ENCODE peak calls at places on chromosomes 5 and 9, in eight cellular contexts. E is tibial artery; W is mammary epithelial cell; G is cardiac fibroblast; U is endodermal cell; P is CD8-positive, alpha-beta T cell; S is lower leg skin; H is ovary. R is an unnamed sample.

GRCh38 chr5:115209279-115209678 is 39.6 kb upstream of the TRIM36 start:
- DNase-seq in E (peak; percentile 35), W (no peak), G (peak; percentile 76), U (no peak), P (peak; percentile 1), S (no peak), H (no peak), R (no peak)

GRCh38 chr5:150774145-150774544 is 4.4 kb upstream of the SMIM3 start:
- DNase-seq in E (no peak), W (peak; percentile 91), G (peak; percentile 76), U (no peak), P (no peak), S (no peak), H (no peak), R (no peak)

GRCh38 chr9:3337515-3337914 is 188.3 kb downstream of the RFX3 start:
- DNase-seq in E (no peak), W (peak; percentile 75), G (peak; percentile 87), U (no peak), P (no peak), S (no peak), H (no peak), R (peak; percentile 45)

GRCh38 chr5:155850411-155850810 is 476.6 kb upstream of the SGCD start:
- DNase-seq in E (no peak), W (no peak), G (no peak), U (no peak), P (no peak), S (no peak), H (no peak), R (no peak)

GRCh38 chr9:127897194-127897692 is 2.2 kb downstream of the ST6GALNAC6 start:
- DNase-seq in E (peak; percentile 89), W (no peak), G (peak; percentile 95), U (peak; percentile 98), P (no peak), S (peak; percentile 95), H (peak; percentile 95), R (peak; percentile 87)

GRCh38 chr5:94025788-94026473 is 284.5 kb upstream of the POU5F2 start:
- DNase-seq in E (no peak), W (no peak), G (no peak), U (peak; percentile 64), P (no peak), S (no peak), H (no peak), R (no peak)

GRCh38 chr5:181181650-181182565 is 23.1 kb downstream of the TRIM7 start:
- DNase-seq in E (peak; percentile 58), W (peak; percentile 56), G (peak; percentile 84), U (peak; percentile 90), P (no peak), S (no peak), H (no peak), R (no peak)

GRCh38 chr5:159990506-159990905 is 18.4 kb upstream of the TTC1 start:
- DNase-seq in E (no peak), W (no peak), G (peak; percentile 24), U (no peak), P (no peak), S (no peak), H (no peak), R (no peak)

GRCh38 chr5:130278136-130278535 is 373.9 kb downstream of the CHSY3 start:
- DNase-seq in E (no peak), W (no peak), G (no peak), U (peak; percentile 61), P (no peak), S (no peak), H (no peak), R (no peak)

GRCh38 chr5:77210091-77211012 is at the start of gene PDE8B:
- DNase-seq in E (no peak), W (no peak), G (no peak), U (peak; percentile 73), P (no peak), S (no peak), H (no peak), R (no peak)

DNA sequence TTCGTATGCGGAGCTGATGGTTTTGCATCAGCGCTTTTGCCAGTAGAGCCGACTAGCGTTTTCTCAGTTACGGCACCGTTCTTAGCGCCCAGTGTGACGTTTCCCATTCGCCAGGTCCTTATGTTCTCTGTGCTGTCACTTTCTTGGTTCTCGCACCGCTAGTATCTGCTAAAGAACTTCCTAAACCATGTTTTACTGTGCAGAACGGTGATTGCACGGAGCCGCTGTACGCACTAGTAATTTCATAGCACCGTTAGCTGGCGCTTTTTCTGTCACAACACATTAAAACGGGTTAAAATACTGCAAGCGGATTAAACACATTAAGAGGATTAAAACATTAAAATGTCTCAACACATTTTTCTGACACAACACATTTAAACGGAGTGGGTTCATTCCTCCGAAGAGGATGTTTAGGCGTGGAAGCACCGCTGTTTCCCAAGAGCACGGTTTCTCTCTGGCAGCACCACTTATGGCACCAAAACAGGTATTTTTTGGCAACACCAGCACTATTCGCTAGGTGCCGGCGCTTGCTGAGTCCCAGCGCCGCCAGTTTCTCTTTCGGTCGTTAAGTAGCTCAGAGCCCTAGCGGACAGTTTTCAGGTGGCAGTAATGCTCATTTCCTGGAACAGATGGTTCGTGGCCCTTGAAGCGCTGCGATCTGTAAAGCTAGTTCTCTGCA is 20.4 kb downstream of the ANXA2R start:
- DNase-seq in E (no peak), W (no peak), G (peak; percentile 85), U (peak; percentile 90), P (peak; percentile 69), S (peak; percentile 93), H (peak; percentile 46), R (no peak)
- TF ChIP-seq CTCF in E (peak; percentile 31), W (no peak), G (peak; percentile 36), U (peak; percentile 78), P (peak; percentile 71), S (no peak), H (peak; percentile 39), R (no peak)

DNA sequence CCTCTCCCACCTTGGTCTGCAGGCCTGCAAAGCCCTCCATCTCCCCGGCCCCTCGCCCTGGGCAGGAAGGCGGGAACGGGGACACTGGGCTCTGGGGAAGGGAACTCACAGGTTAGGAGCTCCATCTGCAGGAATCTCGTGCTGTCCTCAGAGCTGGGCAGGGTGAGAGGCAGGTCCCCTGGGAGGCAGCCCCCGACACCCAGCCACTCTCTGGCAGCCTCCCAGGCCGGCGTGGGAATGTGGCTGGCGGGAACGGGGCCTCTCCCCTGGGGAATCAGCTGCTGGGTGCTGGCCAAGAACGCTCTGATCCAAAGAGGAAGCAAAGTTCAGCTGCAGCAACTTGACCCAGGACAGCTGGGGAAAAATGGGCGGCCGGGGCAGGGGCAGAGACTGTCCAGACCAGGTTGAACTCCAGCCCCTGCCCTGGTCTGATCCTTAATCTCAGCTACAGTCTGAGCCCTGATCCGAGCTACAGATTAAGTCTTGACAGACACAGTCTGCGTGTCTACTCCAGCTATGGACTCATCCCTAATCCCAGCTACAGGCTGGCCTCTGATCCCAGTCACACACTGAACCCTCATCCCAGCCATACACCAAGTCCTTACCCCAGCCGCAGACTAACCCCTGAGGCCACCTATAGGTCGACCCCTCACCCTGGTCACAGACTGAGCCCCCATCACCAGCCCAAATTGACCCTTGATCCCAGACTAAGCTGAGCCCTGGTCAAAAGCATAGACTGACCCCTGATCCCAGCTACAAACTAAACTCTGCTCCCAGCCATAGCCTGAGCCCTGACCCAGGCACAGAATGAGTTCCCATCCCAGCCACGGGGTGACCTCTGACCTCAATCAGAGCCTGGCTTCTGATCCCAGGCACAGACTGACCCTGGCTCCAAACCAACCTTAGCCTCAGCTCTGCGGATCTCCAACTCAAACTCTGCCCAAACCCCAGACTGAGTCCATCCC is 37.3 kb upstream of the EGFL7 start:
- DNase-seq in E (peak; percentile 81), W (peak; percentile 58), G (peak; percentile 86), U (peak; percentile 79), P (no peak), S (peak; percentile 95), H (peak; percentile 67), R (no peak)
- TF ChIP-seq CTCF in E (peak; percentile 49), W (peak; percentile 18), G (peak; percentile 51), U (peak; percentile 59), P (no peak), S (no peak), H (peak; percentile 20), R (peak; percentile 44)

DNA sequence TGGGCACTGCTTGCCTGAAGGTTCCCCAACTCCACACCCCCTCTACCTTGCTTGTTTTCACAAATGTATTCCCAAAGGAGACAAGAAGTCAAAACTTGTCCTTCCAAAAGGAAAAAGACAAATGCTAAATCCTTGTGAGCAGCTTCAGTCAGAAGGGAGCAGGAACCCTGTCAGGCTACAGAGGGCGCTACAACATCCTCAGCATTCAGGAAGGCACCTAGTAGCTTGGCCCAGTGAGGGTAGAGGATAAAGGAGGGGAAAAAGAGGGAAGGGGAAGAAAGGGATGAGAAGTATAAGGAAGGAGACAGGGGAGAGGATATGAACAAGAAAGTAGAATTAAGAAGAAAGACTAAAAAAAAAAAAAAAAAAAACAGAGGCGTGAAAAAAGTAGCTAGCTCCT is 97.5 kb downstream of the MLLT3 start:
- DNase-seq in E (no peak), W (no peak), G (no peak), U (peak; percentile 85), P (no peak), S (no peak), H (no peak), R (no peak)
- TF ChIP-seq CTCF in E (no peak), W (peak; percentile 25), G (peak; percentile 39), U (peak; percentile 85), P (peak; percentile 22), S (no peak), H (no peak), R (no peak)

GRCh38 chr5:58459276-58459859 is 518 bp downstream of the PLK2 start:
- DNase-seq in E (peak; percentile 27), W (peak; percentile 45), G (peak; percentile 67), U (peak; percentile 78), P (no peak), S (peak; percentile 91), H (peak; percentile 42), R (no peak)
- TF ChIP-seq CTCF in E (no peak), W (no peak), G (no peak), U (no peak), P (no peak), S (no peak), H (no peak), R (no peak)

DNA sequence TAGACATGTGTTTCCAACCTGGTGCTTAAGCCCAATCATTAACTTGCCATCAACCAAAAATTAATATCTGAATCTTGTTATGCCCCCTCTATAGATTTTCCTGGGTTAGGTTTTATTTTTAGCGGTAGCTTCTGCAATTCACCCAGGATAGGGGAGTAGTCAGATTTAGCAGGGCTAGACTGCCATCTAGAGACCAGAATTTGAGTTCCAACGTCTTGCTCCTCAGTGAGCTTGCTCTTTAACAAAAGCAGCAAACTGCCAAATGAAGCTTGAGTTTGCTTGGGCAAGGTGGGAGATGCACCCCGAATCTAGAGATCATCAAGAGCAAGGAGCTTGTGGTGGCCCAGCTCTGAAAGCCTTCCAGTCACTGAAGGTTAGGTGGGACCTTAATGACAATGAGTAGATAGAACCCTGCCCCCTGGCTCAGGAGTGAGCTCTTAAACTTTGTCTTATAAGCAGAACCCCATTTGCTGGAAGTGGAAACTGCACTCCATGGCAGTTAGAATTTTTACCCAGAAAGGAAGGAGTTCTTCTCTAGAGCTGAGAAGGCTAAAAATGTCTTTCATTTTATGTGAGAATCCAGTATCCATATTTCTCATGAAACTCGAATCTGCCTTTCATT is 456.1 kb downstream of the RASEF start:
- DNase-seq in E (no peak), W (peak; percentile 35), G (peak; percentile 75), U (peak; percentile 84), P (no peak), S (no peak), H (peak; percentile 26), R (peak; percentile 5)
- TF ChIP-seq CTCF in E (peak; percentile 57), W (peak; percentile 52), G (peak; percentile 65), U (peak; percentile 85), P (no peak), S (no peak), H (no peak), R (peak; percentile 42)